ENCODE peak calls at places on chromosomes 12 and 14, in five cellular contexts. One of them, this sample, is unnamed.

GRCh38 chr14:96362071-96362964 is 823 bp downstream of the ATG2B start:
- DNase-seq in WTC11: peak
- DNase-seq in heart left ventricle: no peak
- DNase-seq in A549: peak
- DNase-seq in epithelial cell of esophagus: peak
- DNase-seq in this sample: no peak

GRCh38 chr14:98466807-98467206 is 805.2 kb downstream of the BCL11B start:
- DNase-seq in WTC11: no peak
- DNase-seq in heart left ventricle: no peak
- DNase-seq in A549: no peak
- DNase-seq in epithelial cell of esophagus: peak
- DNase-seq in this sample: no peak

GRCh38 chr12:115998789-115999478 is 278.6 kb downstream of the MED13L start:
- DNase-seq in WTC11: no peak
- DNase-seq in heart left ventricle: no peak
- DNase-seq in A549: no peak
- DNase-seq in epithelial cell of esophagus: no peak
- DNase-seq in this sample: no peak

GRCh38 chr12:110124184-110124995 is at the start of gene IFT81:
- DNase-seq in WTC11: peak
- DNase-seq in heart left ventricle: peak
- DNase-seq in A549: peak
- DNase-seq in epithelial cell of esophagus: peak
- DNase-seq in this sample: peak

GRCh38 chr12:6647083-6647604 is at the start of gene ACRBP:
- DNase-seq in WTC11: peak
- DNase-seq in heart left ventricle: peak
- DNase-seq in A549: no peak
- DNase-seq in epithelial cell of esophagus: peak
- DNase-seq in this sample: peak

GRCh38 chr12:64232201-64232600 is 10.1 kb upstream of the KICS2 start:
- DNase-seq in WTC11: no peak
- DNase-seq in heart left ventricle: no peak
- DNase-seq in A549: no peak
- DNase-seq in epithelial cell of esophagus: no peak
- DNase-seq in this sample: no peak

GRCh38 chr12:56630180-56630632 is at the start of gene BAZ2A:
- DNase-seq in WTC11: peak
- DNase-seq in heart left ventricle: peak
- DNase-seq in A549: peak
- DNase-seq in epithelial cell of esophagus: peak
- DNase-seq in this sample: peak

GRCh38 chr12:110677982-110678381 is 10.9 kb downstream of the HVCN1 start:
- DNase-seq in WTC11: no peak
- DNase-seq in heart left ventricle: no peak
- DNase-seq in A549: no peak
- DNase-seq in epithelial cell of esophagus: no peak
- DNase-seq in this sample: no peak

GRCh38 chr12:13851828-13852227 is 129.6 kb downstream of the GRIN2B start:
- DNase-seq in WTC11: peak
- DNase-seq in heart left ventricle: no peak
- DNase-seq in A549: peak
- DNase-seq in epithelial cell of esophagus: no peak
- DNase-seq in this sample: peak

GRCh38 chr12:14892726-14893442 is 7.2 kb upstream of the MGP start:
- DNase-seq in WTC11: no peak
- DNase-seq in heart left ventricle: peak
- DNase-seq in A549: peak
- DNase-seq in epithelial cell of esophagus: no peak
- DNase-seq in this sample: no peak

GRCh38 chr14:23910081-23910875 is 43.3 kb upstream of the DHRS4 start:
- DNase-seq in WTC11: peak
- DNase-seq in heart left ventricle: no peak
- DNase-seq in A549: peak
- DNase-seq in epithelial cell of esophagus: peak
- DNase-seq in this sample: peak

GRCh38 chr14:84937449-84937848 is 592.5 kb upstream of the FLRT2 start:
- DNase-seq in WTC11: no peak
- DNase-seq in heart left ventricle: no peak
- DNase-seq in A549: no peak
- DNase-seq in epithelial cell of esophagus: no peak
- DNase-seq in this sample: no peak

GRCh38 chr12:121423682-121424631 is 24.0 kb downstream of the RNF34 start:
- DNase-seq in WTC11: no peak
- DNase-seq in heart left ventricle: peak
- DNase-seq in A549: no peak
- DNase-seq in epithelial cell of esophagus: no peak
- DNase-seq in this sample: no peak

GRCh38 chr12:127262658-127263057 is 1004.3 kb upstream of the TMEM132C start:
- DNase-seq in WTC11: no peak
- DNase-seq in heart left ventricle: no peak
- DNase-seq in A549: no peak
- DNase-seq in epithelial cell of esophagus: no peak
- DNase-seq in this sample: no peak

GRCh38 chr14:21825845-21826244 is 152.2 kb upstream of the OR4E1 start:
- DNase-seq in WTC11: no peak
- DNase-seq in heart left ventricle: no peak
- DNase-seq in A549: no peak
- DNase-seq in epithelial cell of esophagus: no peak
- DNase-seq in this sample: no peak

GRCh38 chr12:20451759-20452158 is 83.4 kb downstream of the PDE3A start:
- DNase-seq in WTC11: no peak
- DNase-seq in heart left ventricle: no peak
- DNase-seq in A549: peak
- DNase-seq in epithelial cell of esophagus: no peak
- DNase-seq in this sample: no peak

GRCh38 chr12:47221256-47222023 is 141.7 kb upstream of the AMIGO2 start:
- DNase-seq in WTC11: no peak
- DNase-seq in heart left ventricle: no peak
- DNase-seq in A549: peak
- DNase-seq in epithelial cell of esophagus: no peak
- DNase-seq in this sample: no peak

GRCh38 chr12:49336645-49337584 is at the start of gene C1QL4:
- DNase-seq in WTC11: peak
- DNase-seq in heart left ventricle: peak
- DNase-seq in A549: peak
- DNase-seq in epithelial cell of esophagus: peak
- DNase-seq in this sample: peak

GRCh38 chr12:68267892-68268396 is 14.5 kb upstream of the IL22 start:
- DNase-seq in WTC11: no peak
- DNase-seq in heart left ventricle: no peak
- DNase-seq in A549: no peak
- DNase-seq in epithelial cell of esophagus: no peak
- DNase-seq in this sample: no peak

GRCh38 chr12:2443766-2444165 is 351.0 kb upstream of the FKBP4 start:
- DNase-seq in WTC11: no peak
- DNase-seq in heart left ventricle: no peak
- DNase-seq in A549: no peak
- DNase-seq in epithelial cell of esophagus: no peak
- DNase-seq in this sample: no peak

GRCh38 chr14:90781344-90781761 is 34.9 kb downstream of the TTC7B start:
- DNase-seq in WTC11: no peak
- DNase-seq in heart left ventricle: no peak
- DNase-seq in A549: no peak
- DNase-seq in epithelial cell of esophagus: peak
- DNase-seq in this sample: no peak

GRCh38 chr12:26939953-26940352 is 1.7 kb downstream of the FGFR1OP2 start:
- DNase-seq in WTC11: no peak
- DNase-seq in heart left ventricle: no peak
- DNase-seq in A549: no peak
- DNase-seq in epithelial cell of esophagus: no peak
- DNase-seq in this sample: no peak

GRCh38 chr14:65483647-65484046 is 71.1 kb downstream of the FUT8 start:
- DNase-seq in WTC11: no peak
- DNase-seq in heart left ventricle: no peak
- DNase-seq in A549: no peak
- DNase-seq in epithelial cell of esophagus: peak
- DNase-seq in this sample: no peak

GRCh38 chr14:78254911-78255431 is 84.8 kb downstream of the NRXN3 start:
- DNase-seq in WTC11: no peak
- DNase-seq in heart left ventricle: no peak
- DNase-seq in A549: peak
- DNase-seq in epithelial cell of esophagus: peak
- DNase-seq in this sample: no peak

GRCh38 chr12:55820679-55821078 is 2.8 kb downstream of the ORMDL2 start:
- DNase-seq in WTC11: no peak
- DNase-seq in heart left ventricle: no peak
- DNase-seq in A549: peak
- DNase-seq in epithelial cell of esophagus: peak
- DNase-seq in this sample: no peak

GRCh38 chr14:75559451-75560187 is 18.8 kb upstream of the FLVCR2 start:
- DNase-seq in WTC11: no peak
- DNase-seq in heart left ventricle: no peak
- DNase-seq in A549: peak
- DNase-seq in epithelial cell of esophagus: peak
- DNase-seq in this sample: no peak

GRCh38 chr14:68661226-68662225 is 131.3 kb downstream of the ZFP36L1 start:
- DNase-seq in WTC11: no peak
- DNase-seq in heart left ventricle: no peak
- DNase-seq in A549: no peak
- DNase-seq in epithelial cell of esophagus: no peak
- DNase-seq in this sample: no peak

GRCh38 chr14:68660495-68660894 is 132.4 kb downstream of the ZFP36L1 start:
- DNase-seq in WTC11: no peak
- DNase-seq in heart left ventricle: no peak
- DNase-seq in A549: no peak
- DNase-seq in epithelial cell of esophagus: no peak
- DNase-seq in this sample: no peak

GRCh38 chr14:68658029-68658509 is 134.8 kb downstream of the ZFP36L1 start:
- DNase-seq in WTC11: no peak
- DNase-seq in heart left ventricle: no peak
- DNase-seq in A549: no peak
- DNase-seq in epithelial cell of esophagus: no peak
- DNase-seq in this sample: no peak

GRCh38 chr14:68657300-68658028 is 135.4 kb downstream of the ZFP36L1 start:
- DNase-seq in WTC11: no peak
- DNase-seq in heart left ventricle: no peak
- DNase-seq in A549: no peak
- DNase-seq in epithelial cell of esophagus: no peak
- DNase-seq in this sample: no peak

DNA sequence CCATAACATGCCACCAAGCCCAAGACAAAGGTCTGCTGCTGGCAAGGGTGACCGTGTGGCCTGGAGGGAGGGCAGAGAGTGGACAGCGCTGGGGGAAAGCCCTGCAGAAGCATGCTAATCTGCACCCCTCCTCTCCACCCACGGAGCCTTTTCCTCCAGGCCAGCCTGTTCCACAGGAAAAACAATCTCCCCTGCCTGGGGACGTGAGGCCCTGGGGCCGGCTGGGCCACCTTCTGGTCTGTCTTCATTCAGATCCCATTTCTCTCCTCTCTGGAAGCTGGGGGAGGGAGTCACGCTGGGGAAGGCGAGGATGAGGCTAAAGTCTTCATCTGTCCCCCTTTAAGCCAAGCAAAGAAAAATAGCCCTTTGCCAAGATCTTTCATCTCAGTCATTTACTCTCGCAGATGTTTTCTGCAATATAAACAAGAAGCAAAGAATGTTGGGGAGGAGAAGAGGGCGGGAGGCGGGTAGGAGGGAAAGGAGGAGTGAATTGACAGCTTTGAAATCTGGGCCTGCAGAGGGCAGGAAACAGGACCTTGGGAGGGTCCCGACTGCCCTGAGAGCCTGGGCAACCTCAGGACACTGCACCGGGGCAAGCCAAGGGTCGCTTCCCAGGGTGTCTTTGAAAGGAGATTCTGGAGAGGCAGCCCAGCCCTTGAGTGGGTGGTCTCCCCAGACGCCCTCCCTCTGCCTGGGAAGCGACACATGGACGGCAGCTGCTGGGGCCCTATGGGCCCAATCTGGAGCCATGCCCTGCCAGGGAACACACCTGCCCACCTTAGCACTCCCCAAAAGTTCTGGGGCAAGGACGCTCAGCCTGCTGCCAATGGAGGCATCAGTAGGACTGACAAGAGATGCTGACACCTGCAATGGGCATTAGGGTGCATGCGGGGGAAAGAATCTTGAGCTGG is 133.6 kb downstream of the ZFP36L1 start:
- DNase-seq in WTC11: no peak
- DNase-seq in heart left ventricle: no peak
- DNase-seq in A549: no peak
- DNase-seq in epithelial cell of esophagus: no peak
- DNase-seq in this sample: no peak
- TF ChIP-seq CTCF in WTC11: no peak
- TF ChIP-seq CTCF in heart left ventricle: no peak
- TF ChIP-seq CTCF in A549: no peak
- TF ChIP-seq CTCF in epithelial cell of esophagus: no peak
- TF ChIP-seq CTCF in this sample: no peak

GRCh38 chr12:40342010-40342409 is 117.2 kb downstream of the LRRK2 start:
- DNase-seq in WTC11: no peak
- DNase-seq in heart left ventricle: no peak
- DNase-seq in A549: no peak
- DNase-seq in epithelial cell of esophagus: no peak
- DNase-seq in this sample: no peak
- TF ChIP-seq CTCF in WTC11: no peak
- TF ChIP-seq CTCF in heart left ventricle: no peak
- TF ChIP-seq CTCF in A549: no peak
- TF ChIP-seq CTCF in epithelial cell of esophagus: no peak
- TF ChIP-seq CTCF in this sample: no peak

DNA sequence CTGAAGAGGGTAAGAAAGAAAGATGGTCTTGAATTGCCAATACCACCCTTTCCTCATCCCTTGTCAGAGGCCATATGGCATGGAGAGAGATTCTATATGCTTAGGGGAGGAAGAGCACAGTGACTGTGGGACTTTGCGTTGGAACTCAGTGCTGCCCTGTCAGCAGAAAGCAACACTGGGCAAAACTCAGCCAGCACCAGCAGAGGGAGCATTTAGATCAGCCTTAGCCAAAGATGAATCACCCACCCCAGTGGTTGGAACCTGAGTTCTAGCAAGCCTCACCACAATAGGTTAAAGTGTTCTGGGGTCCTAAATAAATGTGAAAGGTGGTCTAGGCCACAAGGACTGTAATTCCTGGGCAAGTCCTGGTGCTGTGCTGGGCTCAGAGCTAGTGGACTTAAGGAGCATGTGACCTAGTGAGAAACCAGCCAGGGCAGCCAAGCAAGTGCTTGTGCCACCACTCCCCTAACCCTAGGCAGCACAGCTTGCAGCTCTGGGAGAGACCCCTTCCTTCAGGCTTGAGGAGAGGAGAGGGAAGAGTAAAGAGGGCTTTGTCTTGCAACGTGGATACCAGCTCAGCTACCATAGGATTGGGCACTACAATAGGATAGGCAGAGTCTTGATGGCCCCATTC is 11.4 kb upstream of the BCAT1 start:
- DNase-seq in WTC11: peak
- DNase-seq in heart left ventricle: no peak
- DNase-seq in A549: peak
- DNase-seq in epithelial cell of esophagus: peak
- DNase-seq in this sample: peak
- TF ChIP-seq CTCF in WTC11: no peak
- TF ChIP-seq CTCF in heart left ventricle: peak
- TF ChIP-seq CTCF in A549: peak
- TF ChIP-seq CTCF in epithelial cell of esophagus: peak
- TF ChIP-seq CTCF in this sample: peak

DNA sequence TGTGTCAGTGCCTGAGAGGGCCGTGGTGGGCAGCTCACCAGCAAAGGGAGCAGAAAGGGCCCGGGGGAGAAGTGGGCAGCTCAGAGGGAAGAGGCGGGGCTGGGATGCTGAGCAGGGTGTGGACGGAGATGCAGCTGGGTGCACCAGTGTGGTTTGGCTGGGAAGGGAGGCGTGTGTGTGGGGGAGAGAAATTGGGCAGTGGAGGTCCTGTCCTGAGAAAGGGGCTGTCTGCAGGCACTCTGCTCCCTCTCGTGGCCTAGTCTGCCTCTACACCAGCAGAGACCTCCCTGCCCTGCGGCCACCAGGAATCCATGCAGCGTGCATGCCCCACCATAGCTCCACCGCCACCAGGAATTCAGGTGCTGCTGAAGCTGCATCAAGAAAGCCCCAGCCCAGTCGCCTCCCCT is 6.4 kb downstream of the TMEM121 start:
- DNase-seq in WTC11: peak
- DNase-seq in heart left ventricle: no peak
- DNase-seq in A549: peak
- DNase-seq in epithelial cell of esophagus: no peak
- DNase-seq in this sample: peak
- TF ChIP-seq CTCF in WTC11: no peak
- TF ChIP-seq CTCF in heart left ventricle: peak
- TF ChIP-seq CTCF in A549: peak
- TF ChIP-seq CTCF in epithelial cell of esophagus: peak
- TF ChIP-seq CTCF in this sample: peak

This sample was measured in neural crest cell.